ENCODE peak calls at places on chromosomes 7 and 10, in six cellular contexts. One of them, this sample, is unnamed.

GRCh38 chr10:53997953-53998352 is 803.1 kb downstream of the PCDH15 start:
- DNase-seq in adrenal gland: no peak
- DNase-seq in heart left ventricle: no peak
- DNase-seq in upper lobe of right lung: no peak
- DNase-seq in HL-60: no peak
- DNase-seq in A549: no peak
- DNase-seq in this sample: no peak

GRCh38 chr7:130956417-130957139 is 222.6 kb upstream of the KLF14 start:
- DNase-seq in adrenal gland: no peak
- DNase-seq in A549: no peak
- DNase-seq in upper lobe of right lung: no peak
- DNase-seq in HL-60: no peak
- DNase-seq in heart left ventricle: no peak
- DNase-seq in this sample: no peak

GRCh38 chr7:4707980-4708411 is 25.9 kb downstream of the FOXK1 start:
- DNase-seq in A549: no peak
- DNase-seq in heart left ventricle: no peak
- DNase-seq in upper lobe of right lung: no peak
- DNase-seq in adrenal gland: no peak
- DNase-seq in HL-60: no peak
- DNase-seq in this sample: no peak

GRCh38 chr10:43226441-43226840 is 40.4 kb downstream of the RASGEF1A start:
- DNase-seq in heart left ventricle: no peak
- DNase-seq in adrenal gland: peak
- DNase-seq in upper lobe of right lung: peak
- DNase-seq in HL-60: no peak
- DNase-seq in A549: no peak
- DNase-seq in this sample: peak

GRCh38 chr7:55623617-55624016 is 51.3 kb upstream of the VOPP1 start:
- DNase-seq in A549: no peak
- DNase-seq in upper lobe of right lung: no peak
- DNase-seq in heart left ventricle: no peak
- DNase-seq in HL-60: no peak
- DNase-seq in adrenal gland: no peak
- DNase-seq in this sample: no peak

GRCh38 chr10:131094406-131095108 is 217.0 kb downstream of the TCERG1L start:
- DNase-seq in upper lobe of right lung: no peak
- DNase-seq in A549: peak
- DNase-seq in heart left ventricle: no peak
- DNase-seq in adrenal gland: peak
- DNase-seq in HL-60: no peak
- DNase-seq in this sample: peak

GRCh38 chr7:45160374-45160773 is 2.8 kb downstream of the RAMP3 start:
- DNase-seq in upper lobe of right lung: no peak
- DNase-seq in A549: no peak
- DNase-seq in adrenal gland: peak
- DNase-seq in HL-60: no peak
- DNase-seq in heart left ventricle: no peak
- DNase-seq in this sample: no peak

GRCh38 chr10:78512205-78512550 is 478.5 kb downstream of the RPS24 start:
- DNase-seq in A549: no peak
- DNase-seq in HL-60: no peak
- DNase-seq in upper lobe of right lung: no peak
- DNase-seq in heart left ventricle: no peak
- DNase-seq in adrenal gland: no peak
- DNase-seq in this sample: no peak

GRCh38 chr10:104332243-104333036 is 5.8 kb downstream of the ITPRIP start:
- DNase-seq in upper lobe of right lung: no peak
- DNase-seq in HL-60: no peak
- DNase-seq in adrenal gland: peak
- DNase-seq in heart left ventricle: peak
- DNase-seq in A549: no peak
- DNase-seq in this sample: no peak

DNA sequence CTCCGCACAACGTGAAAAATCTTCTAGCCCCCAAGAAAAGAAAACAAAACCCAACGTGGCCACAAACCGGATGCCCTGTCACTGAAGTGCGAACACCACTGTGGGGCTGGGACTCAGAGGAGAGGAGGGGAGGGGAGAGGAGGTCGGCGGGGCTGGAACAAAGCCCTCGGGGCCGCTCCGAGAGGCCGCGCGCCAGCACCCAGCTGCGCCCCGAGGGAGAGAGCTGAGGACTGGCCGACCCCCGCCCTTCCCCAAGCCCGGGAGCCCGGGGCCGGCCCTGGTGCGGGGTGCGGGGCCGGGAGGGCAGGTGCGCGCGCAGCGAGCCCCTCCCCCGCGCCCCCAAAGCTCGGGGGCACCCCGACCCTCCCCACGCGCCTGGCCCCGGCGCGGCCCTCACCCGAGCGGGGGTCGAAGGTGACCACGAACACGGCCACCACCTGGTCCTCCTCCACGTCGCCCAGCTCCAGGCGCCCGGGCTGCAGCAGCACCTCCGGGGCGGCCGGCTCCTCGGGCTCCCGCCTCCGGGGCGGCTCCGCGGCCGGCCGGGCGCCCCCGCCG is 398 bp downstream of the DENND11 start:
- DNase-seq in HL-60: peak
- DNase-seq in A549: no peak
- DNase-seq in adrenal gland: peak
- DNase-seq in upper lobe of right lung: peak
- DNase-seq in heart left ventricle: peak
- DNase-seq in this sample: peak
- H3K27ac ChIP-seq in HL-60: no peak
- H3K27ac ChIP-seq in A549: peak
- H3K27ac ChIP-seq in adrenal gland: no peak
- H3K27ac ChIP-seq in upper lobe of right lung: peak
- H3K27ac ChIP-seq in heart left ventricle: peak
- H3K27ac ChIP-seq in this sample: peak

GRCh38 chr7:138170298-138170697 is 94.0 kb downstream of the AKR1D1 start:
- DNase-seq in upper lobe of right lung: no peak
- DNase-seq in HL-60: no peak
- DNase-seq in A549: no peak
- DNase-seq in heart left ventricle: no peak
- DNase-seq in adrenal gland: no peak
- DNase-seq in this sample: no peak
- H3K4me3 ChIP-seq in upper lobe of right lung: no peak
- H3K4me3 ChIP-seq in HL-60: no peak
- H3K4me3 ChIP-seq in A549: no peak
- H3K4me3 ChIP-seq in heart left ventricle: no peak
- H3K4me3 ChIP-seq in adrenal gland: no peak
- H3K4me3 ChIP-seq in this sample: no peak

GRCh38 chr7:155066417-155066950 is 3.6 kb upstream of the HTR5A start:
- DNase-seq in adrenal gland: no peak
- DNase-seq in heart left ventricle: peak
- DNase-seq in upper lobe of right lung: no peak
- DNase-seq in HL-60: no peak
- DNase-seq in A549: no peak
- DNase-seq in this sample: no peak

GRCh38 chr7:155071916-155072315 is 1.8 kb downstream of the HTR5A start:
- DNase-seq in A549: no peak
- DNase-seq in heart left ventricle: no peak
- DNase-seq in upper lobe of right lung: no peak
- DNase-seq in adrenal gland: no peak
- DNase-seq in HL-60: no peak
- DNase-seq in this sample: no peak

GRCh38 chr7:155071121-155071651 is 1.1 kb downstream of the HTR5A start:
- DNase-seq in heart left ventricle: no peak
- DNase-seq in A549: no peak
- DNase-seq in HL-60: no peak
- DNase-seq in upper lobe of right lung: no peak
- DNase-seq in adrenal gland: no peak
- DNase-seq in this sample: no peak

GRCh38 chr7:155073922-155074321 is 3.8 kb downstream of the HTR5A start:
- DNase-seq in HL-60: no peak
- DNase-seq in upper lobe of right lung: no peak
- DNase-seq in A549: no peak
- DNase-seq in adrenal gland: no peak
- DNase-seq in heart left ventricle: no peak
- DNase-seq in this sample: no peak

GRCh38 chr7:155069992-155070827 is at the start of gene HTR5A:
- DNase-seq in upper lobe of right lung: peak
- DNase-seq in heart left ventricle: peak
- DNase-seq in HL-60: peak
- DNase-seq in adrenal gland: peak
- DNase-seq in A549: peak
- DNase-seq in this sample: peak
- TF ChIP-seq CTCF in upper lobe of right lung: no peak
- TF ChIP-seq CTCF in heart left ventricle: no peak
- TF ChIP-seq CTCF in HL-60: no peak
- TF ChIP-seq CTCF in adrenal gland: no peak
- TF ChIP-seq CTCF in A549: no peak
- TF ChIP-seq CTCF in this sample: no peak

DNA sequence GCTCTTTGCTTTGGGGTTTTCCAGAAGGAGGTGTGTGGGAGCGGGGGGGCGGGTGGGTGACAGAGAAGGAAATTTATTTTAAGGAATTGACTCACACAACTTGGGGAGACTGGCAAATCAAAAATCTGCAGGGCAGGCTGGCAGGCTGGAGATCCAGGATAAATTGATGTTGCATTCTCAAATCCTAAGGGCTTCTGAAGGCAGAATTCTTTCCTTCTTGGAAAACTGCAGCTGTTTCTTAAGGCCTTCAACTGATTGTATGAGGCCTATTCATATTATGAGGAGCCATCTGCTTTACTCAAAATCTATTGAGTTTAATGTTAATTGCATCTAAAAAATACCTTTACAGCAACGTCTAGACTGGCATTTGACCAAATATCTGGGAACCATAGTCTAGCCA is 1528.8 kb upstream of the LRRTM3 start:
- DNase-seq in HL-60: no peak
- DNase-seq in heart left ventricle: no peak
- DNase-seq in upper lobe of right lung: no peak
- DNase-seq in A549: no peak
- DNase-seq in adrenal gland: no peak
- DNase-seq in this sample: no peak
- H3K27ac ChIP-seq in HL-60: no peak
- H3K27ac ChIP-seq in heart left ventricle: no peak
- H3K27ac ChIP-seq in upper lobe of right lung: no peak
- H3K27ac ChIP-seq in A549: no peak
- H3K27ac ChIP-seq in adrenal gland: no peak
- H3K27ac ChIP-seq in this sample: no peak

GRCh38 chr7:1076184-1077072 is 11.5 kb upstream of the GPER1 start:
- DNase-seq in A549: no peak
- DNase-seq in HL-60: no peak
- DNase-seq in heart left ventricle: peak
- DNase-seq in adrenal gland: peak
- DNase-seq in upper lobe of right lung: no peak
- DNase-seq in this sample: no peak
- H3K4me3 ChIP-seq in A549: no peak
- H3K4me3 ChIP-seq in HL-60: no peak
- H3K4me3 ChIP-seq in heart left ventricle: peak
- H3K4me3 ChIP-seq in adrenal gland: no peak
- H3K4me3 ChIP-seq in upper lobe of right lung: no peak
- H3K4me3 ChIP-seq in this sample: no peak

DNA sequence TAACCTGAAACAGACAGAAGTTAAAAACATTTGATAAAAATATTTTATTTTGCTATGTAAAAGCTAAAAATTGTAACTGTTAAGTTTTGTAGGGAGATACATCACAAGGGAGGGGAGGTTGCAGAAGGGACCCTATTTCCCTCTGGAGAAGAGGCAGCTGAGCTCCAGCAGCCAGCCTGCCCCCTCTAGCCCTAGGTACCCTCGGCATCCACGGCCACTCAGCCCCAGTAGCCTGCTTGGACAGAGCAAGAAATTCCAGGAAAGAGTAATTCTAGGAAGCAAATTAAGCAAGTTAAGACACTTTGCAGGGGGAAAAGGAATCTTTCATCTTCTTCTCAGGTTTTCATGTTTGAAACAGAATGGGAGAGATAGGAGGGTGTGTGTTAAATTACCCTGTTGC is 5.8 kb downstream of the SGCE start:
- DNase-seq in adrenal gland: no peak
- DNase-seq in HL-60: no peak
- DNase-seq in heart left ventricle: no peak
- DNase-seq in upper lobe of right lung: no peak
- DNase-seq in A549: no peak
- DNase-seq in this sample: no peak
- TF ChIP-seq CTCF in adrenal gland: no peak
- TF ChIP-seq CTCF in HL-60: no peak
- TF ChIP-seq CTCF in heart left ventricle: no peak
- TF ChIP-seq CTCF in upper lobe of right lung: no peak
- TF ChIP-seq CTCF in A549: no peak
- TF ChIP-seq CTCF in this sample: no peak

DNA sequence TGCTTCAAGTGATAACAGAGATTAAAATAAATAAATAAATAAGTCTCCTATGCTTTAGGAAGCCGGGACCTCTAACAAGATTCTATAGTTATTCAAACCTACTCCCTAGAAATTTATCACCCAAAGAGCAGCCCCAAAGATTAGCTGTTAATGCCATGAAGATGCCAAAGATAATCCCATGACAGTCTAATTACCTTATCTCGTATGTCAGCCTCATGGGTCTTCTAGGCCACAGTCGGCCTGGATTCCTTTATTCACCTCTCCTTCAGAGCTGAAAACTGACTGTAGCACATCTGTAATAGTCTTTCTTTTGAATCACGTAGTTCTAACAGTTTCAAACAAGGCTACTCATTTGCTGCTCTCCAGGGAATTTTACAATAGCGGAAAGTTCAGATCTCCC is 24.2 kb downstream of the COL1A2 start:
- DNase-seq in upper lobe of right lung: no peak
- DNase-seq in adrenal gland: no peak
- DNase-seq in HL-60: no peak
- DNase-seq in A549: no peak
- DNase-seq in heart left ventricle: no peak
- DNase-seq in this sample: no peak
- H3K27ac ChIP-seq in upper lobe of right lung: no peak
- H3K27ac ChIP-seq in adrenal gland: no peak
- H3K27ac ChIP-seq in HL-60: no peak
- H3K27ac ChIP-seq in A549: no peak
- H3K27ac ChIP-seq in heart left ventricle: no peak
- H3K27ac ChIP-seq in this sample: no peak

GRCh38 chr7:143287935-143288826 is at the start of gene CASP2:
- DNase-seq in heart left ventricle: peak
- DNase-seq in adrenal gland: peak
- DNase-seq in HL-60: peak
- DNase-seq in upper lobe of right lung: peak
- DNase-seq in A549: peak
- DNase-seq in this sample: peak

GRCh38 chr7:143289421-143289820 is 1.3 kb downstream of the CASP2 start:
- DNase-seq in upper lobe of right lung: no peak
- DNase-seq in A549: no peak
- DNase-seq in HL-60: peak
- DNase-seq in heart left ventricle: no peak
- DNase-seq in adrenal gland: no peak
- DNase-seq in this sample: no peak

GRCh38 chr7:143288836-143289235 is 685 bp downstream of the CASP2 start:
- DNase-seq in adrenal gland: no peak
- DNase-seq in heart left ventricle: no peak
- DNase-seq in upper lobe of right lung: no peak
- DNase-seq in HL-60: peak
- DNase-seq in A549: no peak
- DNase-seq in this sample: no peak

GRCh38 chr7:143292873-143293272 is 4.7 kb downstream of the CASP2 start:
- DNase-seq in A549: no peak
- DNase-seq in adrenal gland: no peak
- DNase-seq in heart left ventricle: no peak
- DNase-seq in upper lobe of right lung: no peak
- DNase-seq in HL-60: no peak
- DNase-seq in this sample: no peak

DNA sequence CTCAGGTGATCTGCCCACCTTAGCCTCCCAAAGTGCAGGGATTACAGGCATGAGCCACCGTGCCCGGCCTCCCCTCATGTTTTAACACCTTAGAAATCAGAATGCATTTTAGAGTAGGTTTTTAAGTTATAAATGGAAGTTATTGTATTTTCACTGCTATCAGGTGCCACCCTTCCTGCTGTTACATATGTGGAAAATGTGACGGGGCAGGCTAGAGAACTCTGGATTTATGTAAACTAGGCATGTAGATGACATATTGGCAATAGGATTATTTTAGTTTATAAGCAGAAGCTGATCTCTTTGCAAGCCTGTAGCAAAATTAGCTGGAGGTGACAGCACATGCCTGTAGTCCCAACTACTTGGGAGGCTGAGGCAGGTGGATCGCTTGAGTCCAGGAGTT is 2.1 kb downstream of the CASP2 start:
- DNase-seq in adrenal gland: no peak
- DNase-seq in HL-60: no peak
- DNase-seq in upper lobe of right lung: no peak
- DNase-seq in heart left ventricle: no peak
- DNase-seq in A549: no peak
- DNase-seq in this sample: no peak
- H3K4me3 ChIP-seq in adrenal gland: no peak
- H3K4me3 ChIP-seq in HL-60: peak
- H3K4me3 ChIP-seq in upper lobe of right lung: no peak
- H3K4me3 ChIP-seq in heart left ventricle: no peak
- H3K4me3 ChIP-seq in A549: no peak
- H3K4me3 ChIP-seq in this sample: peak